ENCODE peak calls at places on chromosomes 2 and 18, in seven cellular contexts. B is lung, E is omental fat pad, D is epithelial cell of proximal tubule, G is glutamatergic neuron, F is dorsolateral prefrontal cortex, V is GM20000. M is an unnamed sample.

GRCh38 chr2:205680067-205680466 is 2.2 kb upstream of the NRP2 start:
- DNase-seq in B (peak), E (no peak), D (no peak), G (peak), F (no peak), V (peak), M (peak)

GRCh38 chr18:64518191-64518590 is 369.3 kb upstream of the LINC00305 start:
- DNase-seq in B (no peak), E (no peak), D (no peak), G (no peak), F (no peak), V (no peak), M (no peak)

GRCh38 chr2:174035981-174036742 is 71.0 kb upstream of the SP3 start:
- DNase-seq in B (no peak), E (no peak), D (no peak), G (no peak), F (no peak), V (no peak), M (peak)

GRCh38 chr2:43110442-43110871 is 115.9 kb downstream of the ZFP36L2 start:
- DNase-seq in B (no peak), E (no peak), D (no peak), G (no peak), F (no peak), V (no peak), M (no peak)

GRCh38 chr2:133733856-133734255 is 165.6 kb upstream of the NCKAP5 start:
- DNase-seq in B (no peak), E (no peak), D (no peak), G (no peak), F (no peak), V (no peak), M (no peak)

GRCh38 chr2:13128139-13128538 is 411.4 kb downstream of the TRIB2 start:
- DNase-seq in B (no peak), E (no peak), D (no peak), G (no peak), F (no peak), V (no peak), M (no peak)

GRCh38 chr2:110674620-110675555 is 3.0 kb downstream of the BUB1 start:
- DNase-seq in B (no peak), E (no peak), D (peak), G (no peak), F (no peak), V (peak), M (peak)

GRCh38 chr18:27769152-27769551 is 407.8 kb downstream of the CDH2 start:
- DNase-seq in B (no peak), E (no peak), D (no peak), G (no peak), F (no peak), V (no peak), M (no peak)

GRCh38 chr18:61972389-61973264 is 79.8 kb upstream of the RNF152 start:
- DNase-seq in B (no peak), E (no peak), D (no peak), G (no peak), F (no peak), V (no peak), M (no peak)

GRCh38 chr2:75007819-75008218 is 49.4 kb downstream of the POLE4 start:
- DNase-seq in B (no peak), E (no peak), D (no peak), G (peak), F (peak), V (no peak), M (no peak)

GRCh38 chr2:134502090-134502487 is 216.7 kb downstream of the TMEM163 start:
- DNase-seq in B (no peak), E (no peak), D (no peak), G (no peak), F (no peak), V (no peak), M (no peak)

GRCh38 chr18:74316257-74317180 is 880 bp downstream of the C18orf63 start:
- DNase-seq in B (no peak), E (no peak), D (peak), G (no peak), F (no peak), V (no peak), M (peak)

GRCh38 chr2:176110975-176111663 is 4.0 kb downstream of the HOXD11 start:
- DNase-seq in B (no peak), E (no peak), D (no peak), G (peak), F (no peak), V (no peak), M (peak)

GRCh38 chr2:212953170-212953920 is 198.1 kb downstream of the IKZF2 start:
- DNase-seq in B (no peak), E (no peak), D (no peak), G (no peak), F (no peak), V (peak), M (no peak)

GRCh38 chr2:70115646-70116442 is 28.6 kb downstream of the PCBP1 start:
- DNase-seq in B (no peak), E (no peak), D (no peak), G (no peak), F (no peak), V (peak), M (no peak)
- TF ChIP-seq CTCF in B (no peak), E (no peak), D (no peak), G (no peak), F (no peak), V (no peak), M (no peak)

GRCh38 chr2:207166039-207166348 is 246 bp upstream of the KLF7 start:
- DNase-seq in B (peak), E (peak), D (peak), G (peak), F (peak), V (peak), M (peak)

GRCh38 chr2:207163053-207163814 is 2.5 kb downstream of the KLF7 start:
- DNase-seq in B (no peak), E (no peak), D (peak), G (no peak), F (no peak), V (no peak), M (peak)

GRCh38 chr2:207162319-207162718 is 3.4 kb downstream of the KLF7 start:
- DNase-seq in B (no peak), E (no peak), D (no peak), G (no peak), F (no peak), V (no peak), M (no peak)

GRCh38 chr2:207165121-207166038 is at the start of gene KLF7:
- DNase-seq in B (peak), E (no peak), D (no peak), G (no peak), F (peak), V (peak), M (no peak)

DNA sequence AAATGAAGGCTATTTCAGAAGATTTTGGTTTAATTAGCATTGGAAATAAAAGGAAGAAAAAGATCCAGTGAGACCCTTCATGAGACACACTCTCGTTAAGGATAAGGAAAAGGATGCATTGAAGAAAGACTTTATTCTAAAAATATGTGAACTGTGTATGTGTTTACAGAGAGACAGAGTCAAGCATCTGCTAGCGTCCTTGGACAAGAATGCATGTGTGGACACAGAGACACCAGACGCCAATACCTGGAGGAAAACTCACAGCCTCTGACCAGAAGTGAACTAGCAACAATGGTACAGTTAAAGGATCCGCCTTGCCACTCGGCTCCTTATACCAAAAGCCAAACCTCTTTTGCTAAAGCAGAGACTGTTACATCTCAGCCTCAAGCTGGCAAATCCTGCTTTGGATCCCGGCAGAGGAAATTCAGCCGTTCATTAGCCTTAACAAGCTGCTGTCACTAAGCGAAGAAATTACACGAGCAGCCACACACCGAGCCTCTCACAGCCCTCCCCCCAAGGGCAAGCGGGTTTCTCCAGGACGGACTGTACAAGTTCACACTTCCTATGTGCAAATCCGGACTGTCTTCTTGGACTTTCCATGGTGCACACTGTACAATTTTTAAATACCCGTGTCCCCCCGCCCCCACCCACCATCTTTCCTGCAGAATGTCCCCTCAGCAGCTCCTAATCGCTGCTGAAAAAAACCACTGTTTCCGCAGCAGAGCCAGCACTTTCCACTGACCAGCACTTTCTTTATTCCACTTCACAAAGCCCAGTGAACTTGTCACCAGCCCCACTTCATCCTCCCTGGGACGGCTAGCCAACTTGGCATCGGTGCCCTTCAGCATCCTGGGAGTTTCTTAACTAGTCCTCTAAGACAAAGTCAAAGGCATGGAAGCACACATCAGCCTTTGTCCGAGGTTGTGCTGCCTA is 1.7 kb downstream of the KLF7 start:
- DNase-seq in B (peak), E (no peak), D (no peak), G (peak), F (peak), V (peak), M (peak)
- TF ChIP-seq CTCF in B (no peak), E (no peak), D (no peak), G (no peak), F (no peak), V (no peak), M (no peak)

DNA sequence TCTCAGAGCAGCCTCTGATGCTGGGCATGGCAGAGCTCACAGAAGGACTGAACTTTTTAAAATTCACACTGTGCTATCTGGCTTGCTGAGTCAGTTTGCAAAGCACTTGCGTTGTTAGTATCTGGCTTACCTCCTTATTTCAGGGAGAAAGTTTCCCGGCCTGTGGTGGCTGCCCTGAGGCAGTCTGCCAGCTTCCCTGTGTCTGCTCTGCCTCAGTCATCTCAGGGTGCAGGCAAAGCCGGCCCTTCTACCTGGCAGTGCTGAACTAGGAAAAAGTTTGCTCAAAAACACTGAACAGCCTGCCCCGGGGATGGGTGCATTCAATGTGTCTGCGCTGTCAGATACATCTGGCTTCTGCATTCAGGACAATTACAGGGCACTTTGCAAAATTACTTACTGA is 90.2 kb upstream of the UXS1 start:
- DNase-seq in B (no peak), E (no peak), D (no peak), G (no peak), F (no peak), V (no peak), M (no peak)
- TF ChIP-seq CTCF in B (no peak), E (no peak), D (no peak), G (no peak), F (no peak), V (no peak), M (no peak)

GRCh38 chr2:149037851-149038250 is 648 bp upstream of the LYPD6B start:
- DNase-seq in B (no peak), E (no peak), D (no peak), G (no peak), F (no peak), V (no peak), M (peak)
- TF ChIP-seq CTCF in B (no peak), E (no peak), D (peak), G (no peak), F (no peak), V (no peak), M (peak)

GRCh38 chr2:217943379-217944321 is 59.1 kb downstream of the TNS1 start:
- DNase-seq in B (peak), E (no peak), D (no peak), G (peak), F (peak), V (no peak), M (no peak)
- TF ChIP-seq CTCF in B (peak), E (no peak), D (peak), G (no peak), F (peak), V (no peak), M (peak)

DNA sequence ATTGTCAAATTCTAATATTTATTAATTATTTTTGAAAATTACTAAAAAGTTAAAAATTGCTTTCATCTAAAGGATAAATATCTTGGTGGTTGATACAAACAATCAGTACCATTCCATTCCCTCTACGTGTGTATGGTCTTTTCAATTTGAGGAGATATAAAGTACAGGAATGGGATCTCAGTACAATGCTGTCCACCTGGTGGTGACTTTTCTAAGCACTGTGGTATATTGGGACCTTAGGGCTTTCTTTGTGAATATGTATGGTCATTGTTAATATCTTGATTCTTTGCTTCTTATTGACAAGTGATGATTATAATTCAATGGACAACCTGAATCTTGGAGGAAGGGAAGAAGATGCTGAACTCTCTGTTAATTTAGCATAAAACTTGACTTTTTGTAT is 83.1 kb downstream of the NBEAL1 start:
- DNase-seq in B (no peak), E (no peak), D (no peak), G (no peak), F (no peak), V (no peak), M (peak)
- TF ChIP-seq CTCF in B (no peak), E (no peak), D (peak), G (peak), F (no peak), V (no peak), M (no peak)

DNA sequence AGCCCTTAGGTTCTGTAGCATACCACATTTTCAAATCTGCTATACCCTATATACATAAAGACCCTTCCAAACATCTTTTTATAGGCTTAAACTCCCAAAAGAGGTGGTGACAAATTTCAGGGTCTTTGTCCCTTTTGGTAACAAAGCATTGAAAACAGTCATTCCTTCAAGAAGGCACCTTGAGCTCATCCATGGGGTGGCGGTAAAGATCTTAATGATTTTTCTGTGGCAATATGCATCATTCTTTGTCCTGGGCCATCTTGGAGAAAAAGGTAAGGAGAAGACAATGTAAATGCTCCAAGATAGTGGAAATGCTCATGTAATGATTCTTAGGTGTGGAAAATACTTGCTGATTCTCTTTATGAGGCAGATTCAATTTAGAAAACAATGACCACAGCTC is 890.5 kb downstream of the CNTNAP5 start:
- DNase-seq in B (no peak), E (no peak), D (no peak), G (no peak), F (no peak), V (no peak), M (no peak)
- TF ChIP-seq CTCF in B (no peak), E (no peak), D (peak), G (no peak), F (no peak), V (no peak), M (no peak)

GRCh38 chr18:23503038-23503966 is at the start of gene RMC1:
- DNase-seq in B (peak), E (peak), D (no peak), G (peak), F (peak), V (peak), M (peak)
- TF ChIP-seq CTCF in B (peak), E (no peak), D (no peak), G (no peak), F (no peak), V (no peak), M (peak)

GRCh38 chr18:4653418-4653817 is 198.3 kb upstream of the DLGAP1 start:
- DNase-seq in B (no peak), E (no peak), D (no peak), G (no peak), F (no peak), V (no peak), M (no peak)
- TF ChIP-seq CTCF in B (no peak), E (no peak), D (no peak), G (no peak), F (no peak), V (no peak), M (no peak)

DNA sequence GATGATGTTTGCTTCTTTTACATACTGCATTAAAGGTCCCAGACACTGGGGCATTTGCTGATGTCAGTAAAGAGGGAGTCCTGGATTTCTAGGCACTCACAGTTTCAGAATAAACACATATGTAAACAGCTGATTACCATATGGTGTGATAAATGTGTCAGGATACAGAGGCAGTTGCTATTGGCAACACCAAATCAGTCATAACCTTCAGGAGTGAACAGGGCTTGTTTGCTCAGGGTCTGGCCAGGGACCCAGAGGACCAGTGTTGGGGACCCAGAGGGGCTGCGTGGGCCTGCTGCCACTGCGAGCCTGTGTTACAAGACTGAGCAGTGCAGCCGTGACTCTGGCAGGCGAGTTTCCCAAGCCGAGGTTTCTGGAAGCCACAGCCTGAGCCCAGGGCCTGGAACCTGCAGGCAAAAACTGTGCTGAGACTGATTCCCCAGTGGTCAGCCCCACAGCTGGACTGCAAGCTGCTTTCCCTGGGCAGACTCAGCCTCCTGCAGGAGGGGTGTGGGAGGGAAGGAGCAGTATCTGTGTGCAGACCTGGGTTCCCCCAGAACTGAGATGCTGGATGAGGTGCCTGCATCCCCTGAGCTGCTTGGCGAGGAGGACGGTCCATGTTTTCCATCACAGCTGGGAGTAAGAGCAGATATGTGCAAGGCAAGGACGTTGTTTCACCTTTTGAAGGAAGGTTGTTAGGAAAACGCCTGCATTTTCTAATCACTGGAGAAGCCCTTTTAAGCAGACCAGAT is 23.6 kb downstream of the ASAP2 start:
- DNase-seq in B (no peak), E (no peak), D (no peak), G (peak), F (peak), V (no peak), M (no peak)
- TF ChIP-seq CTCF in B (no peak), E (no peak), D (no peak), G (no peak), F (no peak), V (no peak), M (no peak)

M was measured in bronchial epithelial cell.